ENCODE peak calls at places on chromosomes 11 and 22, in eight cellular contexts. I is skeletal muscle cell; T is CD8-positive, alpha-beta memory T cell; E is activated T-cell treated with anti-CD3 and anti-CD28 coated beads for 1 hour; R is NCI-H187; X is right lobe of liver; O is endothelial cell; F is B cell. Y is an unnamed sample.

GRCh38 chr11:131659931-131660330 is 289.5 kb downstream of the NTM start:
- DNase-seq in X (no peak), O (no peak), I (no peak), T (no peak), E (no peak), F (no peak), R (no peak), Y (no peak)

GRCh38 chr22:46634011-46634699 is 14.0 kb downstream of the GRAMD4 start:
- DNase-seq in I (no peak), E (no peak), F (no peak), X (no peak), T (no peak), O (no peak), R (no peak), Y (no peak)

GRCh38 chr11:57899378-57899777 is 124.3 kb upstream of the OR9Q1 start:
- DNase-seq in E (no peak), R (no peak), I (no peak), O (no peak), X (no peak), F (no peak), T (no peak), Y (no peak)

GRCh38 chr22:48744283-48744641 is 1083.4 kb downstream of the BRD1 start:
- DNase-seq in F (no peak), T (no peak), E (no peak), O (no peak), X (peak), R (no peak), I (no peak), Y (no peak)

GRCh38 chr22:23494593-23495266 is 85.4 kb downstream of the IGLL1 start:
- DNase-seq in R (no peak), X (no peak), I (no peak), E (no peak), O (no peak), T (no peak), F (no peak), Y (no peak)

GRCh38 chr22:23774922-23775436 is 2.3 kb downstream of the MMP11 start:
- DNase-seq in F (no peak), O (no peak), E (no peak), R (no peak), T (no peak), X (no peak), I (no peak), Y (no peak)

GRCh38 chr11:70364745-70365535 is 33.4 kb upstream of the CTTN start:
- DNase-seq in T (peak), F (no peak), I (no peak), E (peak), R (no peak), X (no peak), O (no peak), Y (no peak)

GRCh38 chr11:16778286-16778685 is 39.8 kb downstream of the C11orf58 start:
- DNase-seq in E (no peak), R (peak), I (no peak), X (no peak), O (no peak), T (no peak), F (no peak), Y (no peak)

GRCh38 chr11:37511425-37511933 is 913.4 kb upstream of the RAG2 start:
- DNase-seq in I (peak), X (no peak), T (no peak), R (no peak), F (no peak), O (no peak), E (no peak), Y (no peak)

GRCh38 chr22:38107692-38108515 is 2.6 kb downstream of the BAIAP2L2 start:
- DNase-seq in R (no peak), F (no peak), T (no peak), I (no peak), X (peak), E (no peak), O (no peak), Y (no peak)

GRCh38 chr11:112525844-112526590 is 265.4 kb upstream of the PLET1 start:
- DNase-seq in F (no peak), R (no peak), I (no peak), O (no peak), E (no peak), X (no peak), T (no peak), Y (no peak)

GRCh38 chr11:75195164-75195962 is 44.5 kb downstream of the SLCO2B1 start:
- DNase-seq in O (no peak), I (no peak), E (no peak), F (no peak), R (no peak), X (peak), T (no peak), Y (no peak)

GRCh38 chr11:71191201-71191600 is 61.2 kb downstream of the SHANK2 start:
- DNase-seq in R (no peak), O (no peak), F (no peak), T (no peak), E (no peak), X (peak), I (no peak), Y (no peak)

GRCh38 chr11:57639321-57640067 is 10.2 kb downstream of the YPEL4 start:
- DNase-seq in T (no peak), I (peak), X (no peak), F (no peak), O (peak), E (no peak), R (no peak), Y (peak)